ENCODE peak calls at places on chromosomes 13 and 19, in seven cellular contexts. I is H1, M is K562, T is HepG2, R is SK-N-SH, P is HCT116, W is GM12878. Z is an unnamed sample.

GRCh38 chr19:55032170-55032569 is 5.9 kb downstream of the GP6 start:
- DNase-seq in I (no peak), M (no peak), T (no peak), R (no peak), P (no peak), W (no peak), Z (no peak)

GRCh38 chr13:43054803-43055802 is 31.7 kb downstream of the DNAJC15 start:
- DNase-seq in I (no peak), M (peak; percentile 2), T (peak; percentile 75), R (no peak), P (no peak), W (no peak), Z (no peak)

GRCh38 chr19:11781295-11782057 is 14.7 kb downstream of the ZNF441 start:
- DNase-seq in I (no peak), M (no peak), T (peak; percentile 36), R (no peak), P (no peak), W (no peak), Z (no peak)

GRCh38 chr19:16645140-16645539 is 14.8 kb downstream of the SMIM7 start:
- DNase-seq in I (no peak), M (no peak), T (no peak), R (no peak), P (no peak), W (no peak), Z (no peak)

GRCh38 chr13:60288569-60288968 is 108.5 kb upstream of the TDRD3 start:
- DNase-seq in I (no peak), M (no peak), T (no peak), R (no peak), P (no peak), W (no peak), Z (no peak)

GRCh38 chr19:23802290-23802689 is 43.6 kb upstream of the ZNF681 start:
- DNase-seq in I (no peak), M (no peak), T (no peak), R (peak; percentile 32), P (no peak), W (no peak), Z (no peak)

GRCh38 chr19:17948967-17949930 is 16.4 kb downstream of the CCDC124 start:
- DNase-seq in I (peak; percentile 63), M (no peak), T (no peak), R (no peak), P (no peak), W (no peak), Z (no peak)

GRCh38 chr19:46678110-46678732 is 17.2 kb upstream of the DACT3 start:
- DNase-seq in I (peak; percentile 91), M (peak; percentile 86), T (no peak), R (peak; percentile 89), P (peak; percentile 36), W (no peak), Z (no peak)

GRCh38 chr13:86445584-86446140 is 646.4 kb upstream of the SLITRK6 start:
- DNase-seq in I (no peak), M (no peak), T (no peak), R (no peak), P (no peak), W (no peak), Z (no peak)

GRCh38 chr19:49019242-49019932 is 2.5 kb upstream of the LHB start:
- DNase-seq in I (peak; percentile 92), M (peak; percentile 91), T (peak; percentile 67), R (peak; percentile 91), P (peak; percentile 58), W (no peak), Z (no peak)

GRCh38 chr19:47633996-47634395 is 25.1 kb downstream of the BICRA start:
- DNase-seq in I (no peak), M (no peak), T (no peak), R (no peak), P (no peak), W (no peak), Z (no peak)

GRCh38 chr19:45059258-45059965 is 16.9 kb downstream of the ZNF296 start:
- DNase-seq in I (peak; percentile 98), M (peak; percentile 88), T (peak; percentile 78), R (peak; percentile 87), P (peak; percentile 62), W (no peak), Z (peak; percentile 42)

GRCh38 chr13:43905435-43906031 is 25.8 kb downstream of the LACC1 start:
- DNase-seq in I (no peak), M (peak; percentile 52), T (peak; percentile 55), R (peak; percentile 63), P (peak; percentile 58), W (no peak), Z (peak; percentile 25)

GRCh38 chr19:11041194-11041593 is 48.1 kb upstream of the LDLR start:
- DNase-seq in I (no peak), M (no peak), T (no peak), R (no peak), P (no peak), W (no peak), Z (no peak)

GRCh38 chr13:73369095-73369494 is 310.3 kb downstream of the KLF5 start:
- DNase-seq in I (no peak), M (no peak), T (no peak), R (no peak), P (no peak), W (no peak), Z (no peak)

GRCh38 chr13:112974125-112974524 is 5.1 kb downstream of the MCF2L start:
- DNase-seq in I (no peak), M (no peak), T (no peak), R (no peak), P (no peak), W (no peak), Z (no peak)

GRCh38 chr13:100159584-100159983 is 70.7 kb downstream of the PCCA start:
- DNase-seq in I (no peak), M (no peak), T (no peak), R (no peak), P (no peak), W (no peak), Z (no peak)
- TF ChIP-seq SIN3A in I (no peak), M (no peak), T (no peak), R (no peak), P (no peak), W (no peak), Z (no peak)

GRCh38 chr13:29878101-29878500 is 27.7 kb upstream of the UBL3 start:
- DNase-seq in I (no peak), M (no peak), T (no peak), R (no peak), P (no peak), W (no peak), Z (no peak)

GRCh38 chr13:29875646-29876045 is 25.2 kb upstream of the UBL3 start:
- DNase-seq in I (no peak), M (no peak), T (no peak), R (no peak), P (no peak), W (no peak), Z (no peak)

GRCh38 chr13:29877456-29878096 is 27.2 kb upstream of the UBL3 start:
- DNase-seq in I (no peak), M (no peak), T (no peak), R (no peak), P (no peak), W (no peak), Z (no peak)
- TF ChIP-seq SIN3A in I (no peak), M (no peak), T (no peak), R (no peak), P (no peak), W (no peak), Z (no peak)

GRCh38 chr19:15251749-15252397 is 19.6 kb upstream of the EPHX3 start:
- DNase-seq in I (peak; percentile 84), M (peak; percentile 33), T (peak; percentile 40), R (peak; percentile 77), P (no peak), W (no peak), Z (no peak)
- TF ChIP-seq SIN3A in I (no peak), M (no peak), T (no peak), R (no peak), P (no peak), W (no peak), Z (no peak)

DNA sequence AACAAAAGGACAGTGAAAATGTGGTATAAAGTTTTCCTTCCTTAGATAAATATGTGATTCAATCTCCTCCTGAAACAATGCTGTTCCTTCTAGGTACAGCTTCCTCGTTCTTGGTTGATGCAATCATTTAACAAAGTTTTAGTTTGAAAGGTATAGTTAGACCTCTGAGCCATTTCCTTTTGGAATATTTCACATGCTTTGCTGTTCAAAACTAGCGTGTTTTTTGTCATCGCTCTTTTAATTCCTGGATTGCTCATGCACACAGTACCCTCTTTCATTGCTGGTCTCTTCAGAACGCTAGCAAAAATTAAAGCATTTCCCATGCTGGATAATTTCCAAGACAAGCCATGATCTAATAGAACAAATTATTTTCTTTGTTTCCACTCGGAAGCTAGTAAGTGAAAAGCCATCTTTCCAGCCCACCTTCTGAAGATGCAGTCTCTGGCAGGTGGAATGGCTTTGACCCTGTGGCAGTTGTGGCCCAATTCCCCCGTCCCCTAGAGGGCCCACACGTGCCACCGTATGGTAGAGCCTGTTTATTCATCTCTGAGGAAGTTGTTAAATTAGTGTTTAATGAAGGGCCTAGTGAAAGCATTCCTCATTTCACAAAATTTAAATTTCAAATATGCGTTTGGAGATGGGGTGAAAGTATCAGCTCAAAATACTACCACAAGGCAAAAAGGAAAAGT is 1040.6 kb upstream of the SLC10A2 start:
- DNase-seq in I (peak; percentile 47), M (no peak), T (no peak), R (no peak), P (no peak), W (no peak), Z (no peak)
- TF ChIP-seq SIN3A in I (no peak), M (no peak), T (no peak), R (no peak), P (no peak), W (no peak), Z (no peak)

GRCh38 chr19:35592226-35592625 is 6.3 kb downstream of the PMIS2 start:
- DNase-seq in I (peak; percentile 53), M (peak; percentile 57), T (peak; percentile 53), R (peak; percentile 41), P (peak; percentile 53), W (no peak), Z (peak; percentile 25)

GRCh38 chr19:35596366-35596999 is 10.5 kb downstream of the PMIS2 start:
- DNase-seq in I (no peak), M (peak; percentile 24), T (peak; percentile 44), R (peak; percentile 43), P (no peak), W (peak; percentile 51), Z (no peak)

GRCh38 chr19:35590875-35591274 is 4.9 kb downstream of the PMIS2 start:
- DNase-seq in I (no peak), M (no peak), T (no peak), R (no peak), P (no peak), W (no peak), Z (no peak)

GRCh38 chr19:35595928-35596327 is 10.0 kb downstream of the PMIS2 start:
- DNase-seq in I (no peak), M (no peak), T (no peak), R (no peak), P (no peak), W (no peak), Z (no peak)
- TF ChIP-seq SIN3A in I (no peak), M (no peak), T (no peak), R (no peak), P (no peak), W (no peak), Z (no peak)

GRCh38 chr13:32092471-32092870 is 60.9 kb downstream of the FRY start:
- DNase-seq in I (no peak), M (no peak), T (no peak), R (no peak), P (no peak), W (no peak), Z (no peak)

DNA sequence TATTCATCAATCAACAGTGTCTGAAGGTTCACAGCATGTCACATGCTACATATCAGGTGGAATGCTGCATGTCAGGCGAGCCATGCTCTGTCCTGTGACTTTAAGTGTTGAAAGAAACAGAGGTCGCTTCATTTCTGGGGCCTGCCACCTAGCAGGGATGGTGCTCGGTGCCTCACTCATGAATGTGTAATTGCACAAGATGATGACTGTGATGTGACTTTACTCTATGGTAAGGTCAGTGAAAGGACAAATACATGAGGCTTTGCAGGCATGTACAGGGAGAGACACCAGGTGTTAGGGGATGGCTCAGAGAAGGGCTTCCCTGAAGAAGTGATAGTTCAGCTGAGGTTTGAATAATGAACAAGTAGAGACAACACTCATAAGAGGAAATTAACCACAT is 66.7 kb downstream of the FRY start:
- DNase-seq in I (no peak), M (no peak), T (peak; percentile 46), R (no peak), P (no peak), W (no peak), Z (no peak)
- TF ChIP-seq SIN3A in I (no peak), M (no peak), T (no peak), R (no peak), P (no peak), W (no peak), Z (no peak)

Z was measured in Panc1.